ENCODE peak calls at places on chromosome 21, in ten cellular contexts. One of them, this sample, is unnamed.

GRCh38 chr21:28723666-28724065 is 269.0 kb downstream of the LTN1 start:
- DNase-seq in NCI-H146: no peak
- DNase-seq in NCI-H524: no peak
- DNase-seq in activated CD4-positive, alpha-beta T cell treated with anti-CD3 and anti-CD28 coated beads, Interleukin-2, amount 10 ng/mL, durations not matched to agents 7 days and 5 days: no peak
- DNase-seq in Panc1: no peak
- DNase-seq in substantia nigra: no peak
- DNase-seq in stimulated activated CD8-positive, alpha-beta memory T cell treated with anti-CD3 and anti-CD28 coated beads, Interleukin-2, amount 100 ng/mL, for 1 hour: no peak
- DNase-seq in H9: no peak
- DNase-seq in HuH-7: no peak
- DNase-seq in astrocyte: no peak
- DNase-seq in this sample: no peak

GRCh38 chr21:17609681-17610080 is 3.0 kb downstream of the BTG3 start:
- DNase-seq in Panc1: no peak
- DNase-seq in substantia nigra: no peak
- DNase-seq in stimulated activated CD8-positive, alpha-beta memory T cell treated with anti-CD3 and anti-CD28 coated beads, Interleukin-2, amount 100 ng/mL, for 1 hour: no peak
- DNase-seq in astrocyte: no peak
- DNase-seq in NCI-H524: no peak
- DNase-seq in NCI-H146: no peak
- DNase-seq in HuH-7: no peak
- DNase-seq in activated CD4-positive, alpha-beta T cell treated with anti-CD3 and anti-CD28 coated beads, Interleukin-2, amount 10 ng/mL, durations not matched to agents 7 days and 5 days: no peak
- DNase-seq in H9: no peak
- DNase-seq in this sample: no peak

GRCh38 chr21:18204931-18205330 is 39.7 kb upstream of the CHODL start:
- DNase-seq in HuH-7: no peak
- DNase-seq in NCI-H524: peak
- DNase-seq in Panc1: no peak
- DNase-seq in stimulated activated CD8-positive, alpha-beta memory T cell treated with anti-CD3 and anti-CD28 coated beads, Interleukin-2, amount 100 ng/mL, for 1 hour: no peak
- DNase-seq in substantia nigra: no peak
- DNase-seq in astrocyte: no peak
- DNase-seq in H9: no peak
- DNase-seq in NCI-H146: no peak
- DNase-seq in activated CD4-positive, alpha-beta T cell treated with anti-CD3 and anti-CD28 coated beads, Interleukin-2, amount 10 ng/mL, durations not matched to agents 7 days and 5 days: no peak
- DNase-seq in this sample: no peak

GRCh38 chr21:34884346-34884929 is 164.7 kb downstream of the RUNX1 start:
- DNase-seq in astrocyte: no peak
- DNase-seq in Panc1: no peak
- DNase-seq in NCI-H524: no peak
- DNase-seq in H9: no peak
- DNase-seq in NCI-H146: no peak
- DNase-seq in HuH-7: no peak
- DNase-seq in stimulated activated CD8-positive, alpha-beta memory T cell treated with anti-CD3 and anti-CD28 coated beads, Interleukin-2, amount 100 ng/mL, for 1 hour: no peak
- DNase-seq in substantia nigra: no peak
- DNase-seq in activated CD4-positive, alpha-beta T cell treated with anti-CD3 and anti-CD28 coated beads, Interleukin-2, amount 10 ng/mL, durations not matched to agents 7 days and 5 days: no peak
- DNase-seq in this sample: no peak

GRCh38 chr21:41490330-41490729 is 17.6 kb downstream of the TMPRSS2 start:
- DNase-seq in NCI-H146: no peak
- DNase-seq in Panc1: no peak
- DNase-seq in NCI-H524: no peak
- DNase-seq in HuH-7: no peak
- DNase-seq in H9: no peak
- DNase-seq in substantia nigra: no peak
- DNase-seq in astrocyte: no peak
- DNase-seq in stimulated activated CD8-positive, alpha-beta memory T cell treated with anti-CD3 and anti-CD28 coated beads, Interleukin-2, amount 100 ng/mL, for 1 hour: no peak
- DNase-seq in activated CD4-positive, alpha-beta T cell treated with anti-CD3 and anti-CD28 coated beads, Interleukin-2, amount 10 ng/mL, durations not matched to agents 7 days and 5 days: no peak
- DNase-seq in this sample: no peak

GRCh38 chr21:31656199-31657095 is 3.0 kb upstream of the SOD1 start:
- DNase-seq in Panc1: no peak
- DNase-seq in NCI-H524: no peak
- DNase-seq in stimulated activated CD8-positive, alpha-beta memory T cell treated with anti-CD3 and anti-CD28 coated beads, Interleukin-2, amount 100 ng/mL, for 1 hour: no peak
- DNase-seq in H9: no peak
- DNase-seq in activated CD4-positive, alpha-beta T cell treated with anti-CD3 and anti-CD28 coated beads, Interleukin-2, amount 10 ng/mL, durations not matched to agents 7 days and 5 days: no peak
- DNase-seq in HuH-7: no peak
- DNase-seq in astrocyte: peak
- DNase-seq in NCI-H146: no peak
- DNase-seq in substantia nigra: no peak
- DNase-seq in this sample: no peak

GRCh38 chr21:38987551-38988210 is 182.0 kb downstream of the ETS2 start:
- DNase-seq in stimulated activated CD8-positive, alpha-beta memory T cell treated with anti-CD3 and anti-CD28 coated beads, Interleukin-2, amount 100 ng/mL, for 1 hour: no peak
- DNase-seq in H9: no peak
- DNase-seq in Panc1: no peak
- DNase-seq in activated CD4-positive, alpha-beta T cell treated with anti-CD3 and anti-CD28 coated beads, Interleukin-2, amount 10 ng/mL, durations not matched to agents 7 days and 5 days: no peak
- DNase-seq in NCI-H524: peak
- DNase-seq in astrocyte: no peak
- DNase-seq in HuH-7: no peak
- DNase-seq in substantia nigra: no peak
- DNase-seq in NCI-H146: no peak
- DNase-seq in this sample: no peak

GRCh38 chr21:37009740-37010341 is 3.3 kb downstream of the RIPPLY3 start:
- DNase-seq in NCI-H524: peak
- DNase-seq in astrocyte: peak
- DNase-seq in HuH-7: peak
- DNase-seq in activated CD4-positive, alpha-beta T cell treated with anti-CD3 and anti-CD28 coated beads, Interleukin-2, amount 10 ng/mL, durations not matched to agents 7 days and 5 days: peak
- DNase-seq in Panc1: peak
- DNase-seq in substantia nigra: peak
- DNase-seq in stimulated activated CD8-positive, alpha-beta memory T cell treated with anti-CD3 and anti-CD28 coated beads, Interleukin-2, amount 100 ng/mL, for 1 hour: peak
- DNase-seq in NCI-H146: peak
- DNase-seq in H9: peak
- DNase-seq in this sample: peak

GRCh38 chr21:44312716-44313115 is 12.9 kb downstream of the PFKL start:
- DNase-seq in Panc1: no peak
- DNase-seq in NCI-H524: no peak
- DNase-seq in H9: no peak
- DNase-seq in stimulated activated CD8-positive, alpha-beta memory T cell treated with anti-CD3 and anti-CD28 coated beads, Interleukin-2, amount 100 ng/mL, for 1 hour: no peak
- DNase-seq in activated CD4-positive, alpha-beta T cell treated with anti-CD3 and anti-CD28 coated beads, Interleukin-2, amount 10 ng/mL, durations not matched to agents 7 days and 5 days: no peak
- DNase-seq in astrocyte: no peak
- DNase-seq in HuH-7: no peak
- DNase-seq in substantia nigra: no peak
- DNase-seq in NCI-H146: no peak
- DNase-seq in this sample: no peak

GRCh38 chr21:40386301-40386911 is 460.6 kb downstream of the DSCAM start:
- DNase-seq in Panc1: no peak
- DNase-seq in substantia nigra: peak
- DNase-seq in activated CD4-positive, alpha-beta T cell treated with anti-CD3 and anti-CD28 coated beads, Interleukin-2, amount 10 ng/mL, durations not matched to agents 7 days and 5 days: peak
- DNase-seq in HuH-7: no peak
- DNase-seq in stimulated activated CD8-positive, alpha-beta memory T cell treated with anti-CD3 and anti-CD28 coated beads, Interleukin-2, amount 100 ng/mL, for 1 hour: no peak
- DNase-seq in astrocyte: peak
- DNase-seq in NCI-H524: peak
- DNase-seq in H9: peak
- DNase-seq in NCI-H146: peak
- DNase-seq in this sample: no peak

GRCh38 chr21:45016491-45017375 is 57.6 kb upstream of the ADARB1 start:
- DNase-seq in activated CD4-positive, alpha-beta T cell treated with anti-CD3 and anti-CD28 coated beads, Interleukin-2, amount 10 ng/mL, durations not matched to agents 7 days and 5 days: no peak
- DNase-seq in Panc1: no peak
- DNase-seq in H9: no peak
- DNase-seq in astrocyte: no peak
- DNase-seq in NCI-H146: no peak
- DNase-seq in NCI-H524: peak
- DNase-seq in substantia nigra: no peak
- DNase-seq in stimulated activated CD8-positive, alpha-beta memory T cell treated with anti-CD3 and anti-CD28 coated beads, Interleukin-2, amount 100 ng/mL, for 1 hour: no peak
- DNase-seq in HuH-7: no peak
- DNase-seq in this sample: peak

GRCh38 chr21:45248893-45249381 is 38.8 kb downstream of the POFUT2 start:
- DNase-seq in H9: peak
- DNase-seq in NCI-H524: peak
- DNase-seq in substantia nigra: peak
- DNase-seq in HuH-7: no peak
- DNase-seq in stimulated activated CD8-positive, alpha-beta memory T cell treated with anti-CD3 and anti-CD28 coated beads, Interleukin-2, amount 100 ng/mL, for 1 hour: no peak
- DNase-seq in activated CD4-positive, alpha-beta T cell treated with anti-CD3 and anti-CD28 coated beads, Interleukin-2, amount 10 ng/mL, durations not matched to agents 7 days and 5 days: no peak
- DNase-seq in NCI-H146: no peak
- DNase-seq in astrocyte: peak
- DNase-seq in Panc1: no peak
- DNase-seq in this sample: peak

GRCh38 chr21:37642493-37642892 is 273.8 kb downstream of the KCNJ6 start:
- DNase-seq in activated CD4-positive, alpha-beta T cell treated with anti-CD3 and anti-CD28 coated beads, Interleukin-2, amount 10 ng/mL, durations not matched to agents 7 days and 5 days: peak
- DNase-seq in astrocyte: no peak
- DNase-seq in NCI-H524: peak
- DNase-seq in NCI-H146: peak
- DNase-seq in Panc1: no peak
- DNase-seq in stimulated activated CD8-positive, alpha-beta memory T cell treated with anti-CD3 and anti-CD28 coated beads, Interleukin-2, amount 100 ng/mL, for 1 hour: no peak
- DNase-seq in H9: peak
- DNase-seq in HuH-7: peak
- DNase-seq in substantia nigra: no peak
- DNase-seq in this sample: no peak

GRCh38 chr21:25385912-25386474 is 221.3 kb downstream of the MRPL39 start:
- DNase-seq in HuH-7: peak
- DNase-seq in Panc1: peak
- DNase-seq in stimulated activated CD8-positive, alpha-beta memory T cell treated with anti-CD3 and anti-CD28 coated beads, Interleukin-2, amount 100 ng/mL, for 1 hour: no peak
- DNase-seq in NCI-H524: peak
- DNase-seq in activated CD4-positive, alpha-beta T cell treated with anti-CD3 and anti-CD28 coated beads, Interleukin-2, amount 10 ng/mL, durations not matched to agents 7 days and 5 days: peak
- DNase-seq in astrocyte: peak
- DNase-seq in NCI-H146: peak
- DNase-seq in H9: peak
- DNase-seq in substantia nigra: no peak
- DNase-seq in this sample: peak

GRCh38 chr21:32748529-32748928 is 20.7 kb upstream of the SYNJ1 start:
- DNase-seq in astrocyte: no peak
- DNase-seq in stimulated activated CD8-positive, alpha-beta memory T cell treated with anti-CD3 and anti-CD28 coated beads, Interleukin-2, amount 100 ng/mL, for 1 hour: no peak
- DNase-seq in NCI-H146: no peak
- DNase-seq in NCI-H524: peak
- DNase-seq in activated CD4-positive, alpha-beta T cell treated with anti-CD3 and anti-CD28 coated beads, Interleukin-2, amount 10 ng/mL, durations not matched to agents 7 days and 5 days: no peak
- DNase-seq in Panc1: no peak
- DNase-seq in H9: no peak
- DNase-seq in HuH-7: no peak
- DNase-seq in substantia nigra: no peak
- DNase-seq in this sample: no peak

GRCh38 chr21:42546433-42546832 is 32.8 kb downstream of the SLC37A1 start:
- DNase-seq in stimulated activated CD8-positive, alpha-beta memory T cell treated with anti-CD3 and anti-CD28 coated beads, Interleukin-2, amount 100 ng/mL, for 1 hour: no peak
- DNase-seq in HuH-7: no peak
- DNase-seq in activated CD4-positive, alpha-beta T cell treated with anti-CD3 and anti-CD28 coated beads, Interleukin-2, amount 10 ng/mL, durations not matched to agents 7 days and 5 days: no peak
- DNase-seq in astrocyte: no peak
- DNase-seq in NCI-H524: no peak
- DNase-seq in H9: no peak
- DNase-seq in Panc1: no peak
- DNase-seq in NCI-H146: no peak
- DNase-seq in substantia nigra: no peak
- DNase-seq in this sample: no peak

GRCh38 chr21:17613242-17613676 is 558 bp upstream of the BTG3 start:
- DNase-seq in substantia nigra: peak
- DNase-seq in HuH-7: peak
- DNase-seq in Panc1: no peak
- DNase-seq in astrocyte: no peak
- DNase-seq in stimulated activated CD8-positive, alpha-beta memory T cell treated with anti-CD3 and anti-CD28 coated beads, Interleukin-2, amount 100 ng/mL, for 1 hour: no peak
- DNase-seq in NCI-H524: peak
- DNase-seq in activated CD4-positive, alpha-beta T cell treated with anti-CD3 and anti-CD28 coated beads, Interleukin-2, amount 10 ng/mL, durations not matched to agents 7 days and 5 days: no peak
- DNase-seq in H9: no peak
- DNase-seq in NCI-H146: peak
- DNase-seq in this sample: no peak

GRCh38 chr21:34885636-34886553 is 163.2 kb downstream of the RUNX1 start:
- DNase-seq in substantia nigra: no peak
- DNase-seq in NCI-H524: no peak
- DNase-seq in stimulated activated CD8-positive, alpha-beta memory T cell treated with anti-CD3 and anti-CD28 coated beads, Interleukin-2, amount 100 ng/mL, for 1 hour: no peak
- DNase-seq in activated CD4-positive, alpha-beta T cell treated with anti-CD3 and anti-CD28 coated beads, Interleukin-2, amount 10 ng/mL, durations not matched to agents 7 days and 5 days: peak
- DNase-seq in astrocyte: no peak
- DNase-seq in NCI-H146: no peak
- DNase-seq in HuH-7: no peak
- DNase-seq in Panc1: no peak
- DNase-seq in H9: peak
- DNase-seq in this sample: no peak

GRCh38 chr21:35619184-35619583 is 441.1 kb downstream of the SETD4 start:
- DNase-seq in astrocyte: peak
- DNase-seq in H9: no peak
- DNase-seq in stimulated activated CD8-positive, alpha-beta memory T cell treated with anti-CD3 and anti-CD28 coated beads, Interleukin-2, amount 100 ng/mL, for 1 hour: no peak
- DNase-seq in HuH-7: no peak
- DNase-seq in activated CD4-positive, alpha-beta T cell treated with anti-CD3 and anti-CD28 coated beads, Interleukin-2, amount 10 ng/mL, durations not matched to agents 7 days and 5 days: no peak
- DNase-seq in NCI-H146: no peak
- DNase-seq in NCI-H524: no peak
- DNase-seq in Panc1: no peak
- DNase-seq in substantia nigra: no peak
- DNase-seq in this sample: no peak

GRCh38 chr21:36379236-36379635 is 6.0 kb upstream of the CHAF1B start:
- DNase-seq in NCI-H524: no peak
- DNase-seq in substantia nigra: no peak
- DNase-seq in astrocyte: no peak
- DNase-seq in stimulated activated CD8-positive, alpha-beta memory T cell treated with anti-CD3 and anti-CD28 coated beads, Interleukin-2, amount 100 ng/mL, for 1 hour: no peak
- DNase-seq in H9: no peak
- DNase-seq in Panc1: no peak
- DNase-seq in HuH-7: no peak
- DNase-seq in activated CD4-positive, alpha-beta T cell treated with anti-CD3 and anti-CD28 coated beads, Interleukin-2, amount 10 ng/mL, durations not matched to agents 7 days and 5 days: no peak
- DNase-seq in NCI-H146: no peak
- DNase-seq in this sample: no peak